ENCODE peak calls at places on chromosomes 13 and 19, in five cellular contexts. One of them, this sample, is unnamed.

GRCh38 chr13:97308735-97309429 is 86.7 kb downstream of the MBNL2 start:
- DNase-seq in mesenchymal stem cell: peak
- DNase-seq in H1: no peak
- DNase-seq in IMR-90: peak
- DNase-seq in neuronal stem cell: no peak
- DNase-seq in this sample: no peak

GRCh38 chr13:75803982-75804381 is 167.9 kb downstream of the LMO7 start:
- DNase-seq in mesenchymal stem cell: no peak
- DNase-seq in neuronal stem cell: no peak
- DNase-seq in H1: no peak
- DNase-seq in IMR-90: no peak
- DNase-seq in this sample: no peak

GRCh38 chr19:5341448-5341820 is 822 bp upstream of the PTPRS start:
- DNase-seq in neuronal stem cell: no peak
- DNase-seq in H1: no peak
- DNase-seq in mesenchymal stem cell: no peak
- DNase-seq in IMR-90: no peak
- DNase-seq in this sample: no peak

GRCh38 chr19:39167461-39168257 is 29.1 kb upstream of the NCCRP1 start:
- DNase-seq in neuronal stem cell: no peak
- DNase-seq in mesenchymal stem cell: no peak
- DNase-seq in H1: no peak
- DNase-seq in IMR-90: no peak
- DNase-seq in this sample: peak

GRCh38 chr13:60837806-60838205 is 440.8 kb downstream of the TDRD3 start:
- DNase-seq in neuronal stem cell: no peak
- DNase-seq in H1: no peak
- DNase-seq in mesenchymal stem cell: peak
- DNase-seq in IMR-90: no peak
- DNase-seq in this sample: no peak

GRCh38 chr13:100887729-100888151 is 213.1 kb upstream of the TMTC4 start:
- DNase-seq in mesenchymal stem cell: peak
- DNase-seq in IMR-90: peak
- DNase-seq in neuronal stem cell: no peak
- DNase-seq in H1: no peak
- DNase-seq in this sample: peak

GRCh38 chr13:98523455-98524102 is 53.3 kb downstream of the STK24 start:
- DNase-seq in H1: no peak
- DNase-seq in IMR-90: no peak
- DNase-seq in mesenchymal stem cell: no peak
- DNase-seq in neuronal stem cell: no peak
- DNase-seq in this sample: no peak

GRCh38 chr13:67084066-67084465 is 146.1 kb downstream of the PCDH9 start:
- DNase-seq in IMR-90: no peak
- DNase-seq in mesenchymal stem cell: no peak
- DNase-seq in neuronal stem cell: no peak
- DNase-seq in H1: no peak
- DNase-seq in this sample: no peak

GRCh38 chr13:59112375-59112774 is 1051.4 kb downstream of the DIAPH3 start:
- DNase-seq in IMR-90: peak
- DNase-seq in H1: no peak
- DNase-seq in neuronal stem cell: no peak
- DNase-seq in mesenchymal stem cell: peak
- DNase-seq in this sample: peak

GRCh38 chr13:97946951-97947588 is 6.4 kb upstream of the IPO5 start:
- DNase-seq in neuronal stem cell: no peak
- DNase-seq in mesenchymal stem cell: peak
- DNase-seq in H1: no peak
- DNase-seq in IMR-90: peak
- DNase-seq in this sample: no peak

GRCh38 chr13:19643652-19644051 is 10.2 kb downstream of the MPHOSPH8 start:
- DNase-seq in mesenchymal stem cell: no peak
- DNase-seq in IMR-90: no peak
- DNase-seq in neuronal stem cell: no peak
- DNase-seq in H1: no peak
- DNase-seq in this sample: no peak

GRCh38 chr13:81048026-81048461 is 707.1 kb upstream of the SPRY2 start:
- DNase-seq in neuronal stem cell: no peak
- DNase-seq in IMR-90: no peak
- DNase-seq in mesenchymal stem cell: no peak
- DNase-seq in H1: no peak
- DNase-seq in this sample: no peak

GRCh38 chr19:43754562-43755255 is at the start of gene SMG9:
- DNase-seq in IMR-90: peak
- DNase-seq in mesenchymal stem cell: peak
- DNase-seq in H1: peak
- DNase-seq in neuronal stem cell: peak
- DNase-seq in this sample: peak

GRCh38 chr19:3407556-3408516 is 41.5 kb downstream of the NFIC start:
- DNase-seq in mesenchymal stem cell: no peak
- DNase-seq in neuronal stem cell: no peak
- DNase-seq in H1: no peak
- DNase-seq in IMR-90: no peak
- DNase-seq in this sample: no peak

GRCh38 chr13:26310470-26310869 is 56.5 kb downstream of the CDK8 start:
- DNase-seq in H1: no peak
- DNase-seq in IMR-90: no peak
- DNase-seq in mesenchymal stem cell: no peak
- DNase-seq in neuronal stem cell: no peak
- DNase-seq in this sample: no peak

GRCh38 chr19:13014101-13014920 is 19.0 kb downstream of the NFIX start:
- DNase-seq in H1: peak
- DNase-seq in mesenchymal stem cell: no peak
- DNase-seq in neuronal stem cell: no peak
- DNase-seq in IMR-90: no peak
- DNase-seq in this sample: peak

GRCh38 chr13:67230774-67231480 is 791 bp upstream of the PCDH9 start:
- DNase-seq in IMR-90: peak
- DNase-seq in neuronal stem cell: peak
- DNase-seq in H1: peak
- DNase-seq in mesenchymal stem cell: peak
- DNase-seq in this sample: peak

GRCh38 chr19:31138077-31138476 is 211.2 kb downstream of the TSHZ3 start:
- DNase-seq in neuronal stem cell: no peak
- DNase-seq in IMR-90: no peak
- DNase-seq in H1: no peak
- DNase-seq in mesenchymal stem cell: no peak
- DNase-seq in this sample: no peak

GRCh38 chr13:99656092-99656745 is 154.9 kb downstream of the TM9SF2 start:
- DNase-seq in IMR-90: peak
- DNase-seq in neuronal stem cell: peak
- DNase-seq in mesenchymal stem cell: peak
- DNase-seq in H1: peak
- DNase-seq in this sample: peak

GRCh38 chr13:50353651-50354415 is 338.6 kb downstream of the KCNRG start:
- DNase-seq in mesenchymal stem cell: peak
- DNase-seq in IMR-90: peak
- DNase-seq in neuronal stem cell: no peak
- DNase-seq in H1: no peak
- DNase-seq in this sample: no peak

GRCh38 chr19:40521276-40521675 is 54.5 kb downstream of the SPTBN4 start:
- DNase-seq in IMR-90: peak
- DNase-seq in mesenchymal stem cell: peak
- DNase-seq in H1: no peak
- DNase-seq in neuronal stem cell: no peak
- DNase-seq in this sample: no peak

GRCh38 chr13:110642291-110642981 is 27.1 kb downstream of the NAXD start:
- DNase-seq in neuronal stem cell: no peak
- DNase-seq in mesenchymal stem cell: no peak
- DNase-seq in H1: peak
- DNase-seq in IMR-90: no peak
- DNase-seq in this sample: no peak

GRCh38 chr13:52736891-52737290 is 2.7 kb downstream of the CNMD start:
- DNase-seq in H1: no peak
- DNase-seq in neuronal stem cell: no peak
- DNase-seq in IMR-90: no peak
- DNase-seq in mesenchymal stem cell: no peak
- DNase-seq in this sample: no peak

GRCh38 chr13:44969858-44970484 is 19.3 kb downstream of the NUFIP1 start:
- DNase-seq in mesenchymal stem cell: peak
- DNase-seq in IMR-90: peak
- DNase-seq in H1: no peak
- DNase-seq in neuronal stem cell: peak
- DNase-seq in this sample: peak

DNA sequence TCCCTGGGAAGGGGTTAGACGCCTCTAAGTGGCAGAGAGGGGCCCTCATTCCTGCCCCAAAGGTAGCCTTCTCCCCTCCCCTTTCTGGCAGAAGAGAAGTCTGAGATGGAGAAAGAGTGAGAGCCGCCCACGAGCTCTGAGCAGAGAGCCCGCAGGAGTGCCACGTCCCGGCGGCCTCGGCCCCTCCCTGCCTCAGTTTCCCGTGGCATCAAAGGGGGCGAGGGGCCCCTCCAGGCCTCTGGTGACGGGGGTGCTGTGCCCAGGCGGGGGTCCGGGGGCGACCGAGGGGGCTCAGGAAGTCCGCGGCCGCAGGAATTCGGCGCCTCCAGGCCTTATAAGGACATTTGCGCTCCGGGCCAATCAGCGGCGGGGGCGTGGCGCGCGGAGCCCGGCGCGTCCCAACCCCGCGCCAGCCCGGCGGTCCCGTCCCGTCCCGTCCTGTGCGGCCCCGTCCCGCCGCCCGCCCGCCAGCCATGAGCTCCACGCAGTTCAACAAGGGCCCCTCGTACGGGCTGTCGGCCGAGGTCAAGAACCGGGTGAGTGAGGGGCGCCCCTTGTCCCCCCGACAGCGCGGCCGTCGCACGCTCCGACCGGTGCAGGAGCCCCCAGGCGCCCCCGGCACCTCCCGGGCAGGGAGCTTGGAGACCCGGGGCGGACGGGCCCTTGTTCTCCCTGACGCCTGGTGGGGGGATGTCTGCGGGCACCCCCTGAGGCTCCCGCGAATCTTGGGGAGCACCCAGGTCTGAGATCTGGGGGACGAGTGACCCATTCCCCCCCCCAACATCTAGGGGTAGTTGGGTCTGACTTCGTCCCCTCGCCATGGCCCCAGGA is at the start of gene CNN2:
- DNase-seq in mesenchymal stem cell: peak
- DNase-seq in IMR-90: peak
- DNase-seq in neuronal stem cell: peak
- DNase-seq in H1: peak
- DNase-seq in this sample: peak
- H2BK15ac ChIP-seq in mesenchymal stem cell: peak
- H2BK15ac ChIP-seq in IMR-90: peak
- H2BK15ac ChIP-seq in neuronal stem cell: peak
- H2BK15ac ChIP-seq in H1: peak
- H2BK15ac ChIP-seq in this sample: no peak

GRCh38 chr13:39452834-39453233 is 150.2 kb downstream of the LHFPL6 start:
- DNase-seq in H1: no peak
- DNase-seq in IMR-90: no peak
- DNase-seq in neuronal stem cell: no peak
- DNase-seq in mesenchymal stem cell: no peak
- DNase-seq in this sample: no peak

GRCh38 chr13:39451301-39451700 is 151.7 kb downstream of the LHFPL6 start:
- DNase-seq in IMR-90: peak
- DNase-seq in neuronal stem cell: no peak
- DNase-seq in H1: no peak
- DNase-seq in mesenchymal stem cell: peak
- DNase-seq in this sample: no peak

GRCh38 chr13:39452412-39452811 is 150.6 kb downstream of the LHFPL6 start:
- DNase-seq in IMR-90: no peak
- DNase-seq in neuronal stem cell: no peak
- DNase-seq in mesenchymal stem cell: peak
- DNase-seq in H1: no peak
- DNase-seq in this sample: peak

GRCh38 chr13:39450176-39450575 is 152.8 kb downstream of the LHFPL6 start:
- DNase-seq in neuronal stem cell: no peak
- DNase-seq in mesenchymal stem cell: no peak
- DNase-seq in H1: no peak
- DNase-seq in IMR-90: no peak
- DNase-seq in this sample: no peak

DNA sequence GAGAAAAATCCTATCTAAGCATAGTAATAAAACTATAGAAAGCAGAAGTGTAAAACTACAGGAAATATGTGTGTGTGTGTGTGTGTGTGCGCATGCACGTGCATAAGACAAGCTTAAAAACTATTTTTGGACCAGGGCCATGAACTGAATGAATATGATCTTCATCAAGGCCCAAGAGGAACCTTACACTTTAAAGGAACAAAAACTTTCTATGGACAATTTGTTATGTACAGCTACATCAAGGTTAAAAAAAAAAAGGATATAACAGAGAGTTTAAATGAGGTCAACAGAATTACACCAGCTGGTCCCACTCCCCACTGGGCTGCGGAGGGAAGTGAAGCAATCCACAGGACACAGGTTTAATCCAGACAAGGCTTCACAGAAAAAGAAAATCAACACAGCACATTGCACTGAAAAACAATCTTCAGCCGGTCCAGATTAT is 151.1 kb downstream of the LHFPL6 start:
- DNase-seq in neuronal stem cell: no peak
- DNase-seq in IMR-90: peak
- DNase-seq in mesenchymal stem cell: peak
- DNase-seq in H1: no peak
- DNase-seq in this sample: no peak
- H3K4me3 ChIP-seq in neuronal stem cell: no peak
- H3K4me3 ChIP-seq in IMR-90: no peak
- H3K4me3 ChIP-seq in mesenchymal stem cell: no peak
- H3K4me3 ChIP-seq in H1: no peak
- H3K4me3 ChIP-seq in this sample: no peak

DNA sequence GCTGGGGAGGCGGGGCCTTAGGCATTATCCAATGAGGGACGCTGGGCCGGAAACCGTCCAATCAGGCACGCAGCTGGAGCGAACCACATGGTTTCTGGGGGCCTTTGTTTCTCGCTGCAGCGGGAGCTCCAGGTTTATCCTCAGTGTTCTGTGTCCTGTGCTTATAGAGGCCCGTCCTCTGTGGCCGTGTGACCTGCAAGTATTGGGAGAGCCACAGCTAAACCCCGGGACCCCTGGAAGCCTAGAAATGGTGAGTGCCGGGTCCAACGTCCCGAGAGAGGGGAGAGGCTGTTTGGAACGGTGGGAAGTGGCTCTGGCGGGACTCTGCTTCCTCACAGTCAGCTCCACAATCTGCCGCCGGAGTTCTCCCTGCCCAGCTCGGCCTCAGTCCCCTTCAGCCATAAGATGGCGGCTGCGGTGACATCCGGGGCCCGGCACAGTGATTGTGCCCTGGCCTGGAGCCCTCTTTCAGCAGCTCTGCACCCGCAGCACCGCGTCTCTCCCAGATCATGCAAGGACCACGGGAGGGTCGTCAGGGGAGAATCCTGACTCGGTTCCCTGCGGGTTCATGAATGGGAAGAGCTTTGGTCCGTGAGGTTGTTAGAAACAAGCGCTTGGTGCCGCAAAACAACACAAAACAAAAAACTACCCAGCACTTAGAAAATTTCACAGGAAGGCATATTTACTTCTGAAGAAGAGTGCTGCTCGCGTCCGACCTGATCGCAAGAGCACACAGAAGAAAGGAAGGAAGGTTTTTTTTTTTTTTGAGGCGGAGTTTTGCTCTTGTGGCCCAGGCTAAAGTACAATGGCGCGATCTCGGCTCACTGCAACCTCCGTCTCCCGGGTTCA is at the start of gene ZNF253:
- DNase-seq in H1: peak
- DNase-seq in mesenchymal stem cell: peak
- DNase-seq in neuronal stem cell: peak
- DNase-seq in IMR-90: peak
- DNase-seq in this sample: peak
- H2BK15ac ChIP-seq in H1: no peak
- H2BK15ac ChIP-seq in mesenchymal stem cell: no peak
- H2BK15ac ChIP-seq in neuronal stem cell: no peak
- H2BK15ac ChIP-seq in IMR-90: peak
- H2BK15ac ChIP-seq in this sample: no peak

GRCh38 chr13:61850794-61851193 is 435.1 kb upstream of the PCDH20 start:
- DNase-seq in IMR-90: no peak
- DNase-seq in H1: no peak
- DNase-seq in mesenchymal stem cell: no peak
- DNase-seq in neuronal stem cell: no peak
- DNase-seq in this sample: no peak

GRCh38 chr13:61852116-61852515 is 436.5 kb upstream of the PCDH20 start:
- DNase-seq in neuronal stem cell: no peak
- DNase-seq in IMR-90: no peak
- DNase-seq in mesenchymal stem cell: no peak
- DNase-seq in H1: no peak
- DNase-seq in this sample: no peak
- H3K4me3 ChIP-seq in neuronal stem cell: no peak
- H3K4me3 ChIP-seq in IMR-90: no peak
- H3K4me3 ChIP-seq in mesenchymal stem cell: no peak
- H3K4me3 ChIP-seq in H1: no peak
- H3K4me3 ChIP-seq in this sample: no peak